ENCODE peak calls at places on chromosomes 5 and 9, in seven cellular contexts. U is lower leg skin; W is NCI-H1436 treated with DMSO at 0.1 percent for 48 hours; T is kidney tubule cell; E is naive thymus-derived CD4-positive, alpha-beta T cell; J is natural killer cell; G is activated naive CD8-positive, alpha-beta T cell treated with anti-CD3 and anti-CD28 coated beads, Interleukin-2, amount 50 U/mL, for 24 hours. M is an unnamed sample.

GRCh38 chr5:1891391-1891790 is 8.7 kb upstream of the IRX4 start:
- DNase-seq in J (no peak), T (no peak), E (no peak), W (no peak), U (no peak), G (no peak), M (no peak)

GRCh38 chr5:149735066-149735465 is 5.0 kb downstream of the PPARGC1B start:
- DNase-seq in W (no peak), E (no peak), J (no peak), T (peak), U (peak), G (no peak), M (peak)

GRCh38 chr9:70120834-70121510 is 77.3 kb downstream of the MAMDC2 start:
- DNase-seq in W (no peak), E (no peak), J (no peak), T (peak), G (no peak), U (peak), M (no peak)

GRCh38 chr5:54109931-54110330 is 200.4 kb downstream of the ARL15 start:
- DNase-seq in U (no peak), W (no peak), E (no peak), G (no peak), J (no peak), T (no peak), M (no peak)

GRCh38 chr5:96175090-96175489 is 213.4 kb upstream of the ELL2 start:
- DNase-seq in U (no peak), J (no peak), E (no peak), W (no peak), T (peak), G (no peak), M (no peak)

GRCh38 chr5:129500101-129500500 is 40.0 kb downstream of the ADAMTS19 start:
- DNase-seq in E (no peak), J (no peak), T (no peak), W (no peak), U (no peak), G (no peak), M (no peak)

GRCh38 chr5:175321927-175322532 is 122.0 kb downstream of the DRD1 start:
- DNase-seq in W (no peak), T (peak), J (no peak), U (no peak), E (peak), G (peak), M (no peak)

GRCh38 chr5:126676195-126676624 is 75.5 kb downstream of the PHAX start:
- DNase-seq in E (peak), W (no peak), T (peak), U (no peak), J (peak), G (peak), M (peak)

GRCh38 chr5:1255081-1255561 is 29.9 kb downstream of the SLC6A18 start:
- DNase-seq in W (no peak), E (peak), T (no peak), U (no peak), G (peak), J (no peak), M (no peak)

GRCh38 chr5:180467028-180467427 is 27.2 kb upstream of the CNOT6 start:
- DNase-seq in G (no peak), W (no peak), T (peak), J (no peak), E (no peak), U (peak), M (no peak)

GRCh38 chr9:70100362-70100761 is 56.7 kb downstream of the MAMDC2 start:
- DNase-seq in W (no peak), E (no peak), U (no peak), G (no peak), J (no peak), T (no peak), M (no peak)

GRCh38 chr9:5499889-5500398 is 10.4 kb upstream of the PDCD1LG2 start:
- DNase-seq in T (peak), U (no peak), G (no peak), E (no peak), J (no peak), W (no peak), M (no peak)

M was measured in activated CD8-positive, alpha-beta memory T cell treated with anti-CD3 and anti-CD28 coated beads, Interleukin-2, amount 50 U/mL, for 48 hours.